ENCODE peak calls at places on chromosomes 6 and 20, in seven cellular contexts. E is Panc1, T is endothelial cell of umbilical vein, Z is breast epithelium, R is stomach, U is upper lobe of left lung, G is GM23338. M is an unnamed sample. For H3K27me3, the result is how much of the 10 kb centered on the place peaks cover.

GRCh38 chr20:61127311-61128044 is 124.6 kb upstream of the CDH4 start:
- DNase-seq in E (no peak), T (no peak), Z (no peak), R (no peak), U (peak), G (no peak), M (no peak)

GRCh38 chr6:90027004-90027403 is 132.7 kb downstream of the GJA10 start:
- DNase-seq in E (no peak), T (no peak), Z (no peak), R (no peak), U (no peak), G (no peak), M (no peak)

GRCh38 chr6:87164004-87164403 is 8.6 kb downstream of the ZNF292 start:
- DNase-seq in E (no peak), T (no peak), Z (no peak), R (no peak), U (no peak), G (no peak), M (no peak)

GRCh38 chr20:57716893-57717292 is 7.1 kb upstream of the PMEPA1 start:
- DNase-seq in E (no peak), T (no peak), Z (no peak), R (no peak), U (no peak), G (no peak), M (no peak)

GRCh38 chr6:30928677-30929076 is 3.3 kb downstream of the SFTA2 start:
- DNase-seq in E (no peak), T (no peak), Z (no peak), R (no peak), U (no peak), G (no peak), M (no peak)

GRCh38 chr6:126307859-126308258 is 32.1 kb upstream of the CENPW start:
- DNase-seq in E (no peak), T (peak), Z (no peak), R (no peak), U (no peak), G (no peak), M (no peak)

GRCh38 chr6:27795697-27796494 is 116.3 kb downstream of the OR2B2 start:
- DNase-seq in E (peak), T (peak), Z (no peak), R (no peak), U (no peak), G (peak), M (no peak)

GRCh38 chr20:23049201-23049932 is at the start of gene THBD:
- DNase-seq in E (no peak), T (peak), Z (peak), R (peak), U (peak), G (peak), M (peak)

GRCh38 chr6:31805939-31806469 is 762 bp downstream of the LSM2 start:
- DNase-seq in E (no peak), T (no peak), Z (no peak), R (no peak), U (no peak), G (no peak), M (peak)

GRCh38 chr20:57389695-57390603 is 1.2 kb upstream of the RBM38 start:
- DNase-seq in E (no peak), T (peak), Z (no peak), R (no peak), U (peak), G (peak), M (peak)

GRCh38 chr6:89221971-89222887 is 5.1 kb upstream of the GABRR1 start:
- DNase-seq in E (no peak), T (no peak), Z (no peak), R (no peak), U (no peak), G (no peak), M (no peak)

GRCh38 chr20:11379257-11380011 is 538.3 kb upstream of the BTBD3 start:
- DNase-seq in E (no peak), T (no peak), Z (no peak), R (no peak), U (peak), G (peak), M (peak)

GRCh38 chr6:157528931-157529653 is 148.1 kb downstream of the ZDHHC14 start:
- DNase-seq in E (no peak), T (no peak), Z (no peak), R (no peak), U (no peak), G (no peak), M (no peak)

GRCh38 chr6:1418471-1419191 is 29.3 kb downstream of the FOXF2 start:
- DNase-seq in E (no peak), T (no peak), Z (no peak), R (no peak), U (no peak), G (no peak), M (no peak)

GRCh38 chr6:169382735-169383134 is 129.1 kb upstream of the THBS2 start:
- DNase-seq in E (no peak), T (no peak), Z (no peak), R (no peak), U (no peak), G (no peak), M (no peak)

GRCh38 chr6:159445351-159445750 is 247.7 kb downstream of the SOD2 start:
- DNase-seq in E (no peak), T (no peak), Z (no peak), R (no peak), U (no peak), G (no peak), M (no peak)

GRCh38 chr6:3628143-3628840 is 123.2 kb downstream of the PXDC1 start:
- DNase-seq in E (no peak), T (peak), Z (peak), R (no peak), U (no peak), G (no peak), M (no peak)

GRCh38 chr6:4347877-4348276 is 212.5 kb upstream of the ECI2 start:
- DNase-seq in E (no peak), T (no peak), Z (no peak), R (no peak), U (peak), G (no peak), M (no peak)

GRCh38 chr20:51326241-51326819 is 216.2 kb downstream of the NFATC2 start:
- DNase-seq in E (no peak), T (peak), Z (no peak), R (peak), U (no peak), G (peak), M (no peak)

GRCh38 chr6:160051390-160051789 is 70.2 kb upstream of the SLC22A1 start:
- DNase-seq in E (no peak), T (no peak), Z (no peak), R (no peak), U (no peak), G (no peak), M (no peak)

GRCh38 chr20:35307666-35308653 is 15.7 kb upstream of the FAM83C start:
- DNase-seq in E (no peak), T (peak), Z (peak), R (peak), U (peak), G (no peak), M (no peak)

DNA sequence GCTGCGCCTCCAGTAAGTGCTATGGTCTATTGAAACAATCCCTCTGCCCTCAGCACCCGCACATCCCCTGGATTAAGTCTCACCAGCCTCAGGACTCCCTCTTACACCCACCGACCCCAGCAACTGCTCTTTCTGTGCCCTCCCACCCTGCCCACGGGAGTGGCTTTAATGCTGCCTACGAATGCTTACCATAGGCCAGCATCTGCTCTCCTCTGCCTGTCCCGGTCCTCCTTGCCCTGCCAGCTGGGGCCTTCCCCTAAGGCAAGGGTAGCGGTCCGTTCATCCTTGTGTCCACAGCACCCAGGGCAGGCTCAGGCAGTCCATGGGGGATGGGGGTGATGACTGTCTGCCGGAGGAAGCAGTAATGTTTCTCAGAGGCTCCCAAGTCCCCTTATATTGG is 4.1 kb downstream of the EBF4 start:
- DNase-seq in E (no peak), T (no peak), Z (no peak), R (peak), U (peak), G (no peak), M (peak)
- H3K27me3 ChIP-seq in E (under half), T (half or more), Z (under half), R (half or more), U (under half), G (half or more), M (under half)

DNA sequence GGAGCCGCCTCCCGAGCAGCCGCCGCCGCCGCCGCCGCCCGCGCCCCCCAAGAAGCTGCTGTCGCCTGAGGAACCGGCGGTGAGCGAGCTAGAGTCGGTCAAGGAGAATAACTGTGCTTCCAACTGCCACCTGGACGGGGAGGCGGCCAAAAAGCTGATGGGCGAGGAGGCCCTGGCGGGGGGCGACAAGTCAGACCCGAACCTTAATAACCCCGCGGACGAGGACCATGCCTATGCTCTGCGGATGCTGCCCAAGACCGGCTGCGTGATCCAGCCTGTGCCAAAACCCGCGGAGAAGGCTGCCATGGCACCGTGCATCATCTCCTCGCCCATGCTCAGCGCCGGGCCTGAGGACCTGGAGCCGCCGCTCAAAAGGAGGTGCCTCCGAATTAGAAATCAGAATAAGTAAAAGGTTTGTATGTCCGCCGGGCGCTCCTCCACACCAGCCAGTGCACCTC is 145.2 kb downstream of the SOBP start:
- DNase-seq in E (no peak), T (no peak), Z (no peak), R (no peak), U (peak), G (peak), M (no peak)
- H3K27ac ChIP-seq in E (no peak), T (no peak), Z (no peak), R (no peak), U (no peak), G (no peak), M (no peak)

DNA sequence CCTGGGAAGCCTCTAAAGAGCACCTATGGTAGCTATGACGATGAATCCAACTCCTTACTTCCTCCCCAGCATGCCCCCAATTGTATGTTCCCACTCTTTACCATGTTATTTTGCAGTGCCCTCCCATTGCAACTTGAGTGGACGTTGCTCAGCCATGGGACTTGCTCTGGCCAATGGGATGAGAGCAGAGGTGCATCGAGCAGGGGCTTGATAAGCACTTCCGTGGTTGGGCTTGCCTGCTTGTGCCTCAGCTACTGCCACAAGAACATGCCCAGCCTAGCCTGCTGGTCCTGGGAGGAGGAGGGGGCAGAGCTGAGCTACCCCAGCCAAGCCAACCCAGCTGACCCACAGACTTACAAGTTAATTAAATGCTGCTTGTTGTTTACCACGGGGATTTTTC is 71.1 kb upstream of the CTNNBL1 start:
- DNase-seq in E (no peak), T (no peak), Z (no peak), R (no peak), U (no peak), G (peak), M (no peak)
- TF ChIP-seq POLR2AphosphoS5 in E (no peak), T (no peak), Z (no peak), R (no peak), U (no peak), G (no peak), M (no peak)

DNA sequence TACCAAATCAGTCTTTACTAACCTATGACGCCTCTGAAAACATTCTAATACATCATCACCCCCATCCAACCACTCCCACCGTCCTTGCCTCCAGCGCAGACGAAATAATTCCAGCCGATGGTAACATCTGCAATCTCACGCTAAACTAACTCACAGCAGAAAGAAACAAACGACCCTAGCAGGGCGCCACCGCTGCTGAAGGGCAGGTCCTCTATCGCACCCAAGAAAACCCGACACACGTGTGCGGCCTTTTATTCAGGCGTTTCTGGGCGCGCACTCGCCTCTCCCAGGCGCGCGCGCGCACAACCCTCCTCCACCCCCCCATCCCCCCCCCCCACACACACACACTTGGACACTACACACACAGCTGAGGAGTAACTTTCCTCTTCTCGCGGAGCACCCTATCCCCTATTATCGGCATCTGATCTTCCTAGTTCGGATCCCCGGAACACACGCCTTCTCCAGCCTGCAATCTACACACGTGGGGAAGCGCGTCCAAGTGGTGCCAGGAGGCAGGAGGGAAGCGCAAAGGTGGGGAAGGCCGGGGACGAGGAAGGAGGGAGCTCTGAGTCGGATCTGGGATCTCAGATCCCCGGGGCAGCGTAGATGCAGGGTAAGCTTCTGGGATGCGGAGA is 1.4 kb downstream of the GFOD1 start:
- DNase-seq in E (no peak), T (peak), Z (no peak), R (no peak), U (peak), G (peak), M (peak)
- H3K27me3 ChIP-seq in E (under half), T (under half), Z (under half), R (under half), U (under half), G (half or more), M (under half)

DNA sequence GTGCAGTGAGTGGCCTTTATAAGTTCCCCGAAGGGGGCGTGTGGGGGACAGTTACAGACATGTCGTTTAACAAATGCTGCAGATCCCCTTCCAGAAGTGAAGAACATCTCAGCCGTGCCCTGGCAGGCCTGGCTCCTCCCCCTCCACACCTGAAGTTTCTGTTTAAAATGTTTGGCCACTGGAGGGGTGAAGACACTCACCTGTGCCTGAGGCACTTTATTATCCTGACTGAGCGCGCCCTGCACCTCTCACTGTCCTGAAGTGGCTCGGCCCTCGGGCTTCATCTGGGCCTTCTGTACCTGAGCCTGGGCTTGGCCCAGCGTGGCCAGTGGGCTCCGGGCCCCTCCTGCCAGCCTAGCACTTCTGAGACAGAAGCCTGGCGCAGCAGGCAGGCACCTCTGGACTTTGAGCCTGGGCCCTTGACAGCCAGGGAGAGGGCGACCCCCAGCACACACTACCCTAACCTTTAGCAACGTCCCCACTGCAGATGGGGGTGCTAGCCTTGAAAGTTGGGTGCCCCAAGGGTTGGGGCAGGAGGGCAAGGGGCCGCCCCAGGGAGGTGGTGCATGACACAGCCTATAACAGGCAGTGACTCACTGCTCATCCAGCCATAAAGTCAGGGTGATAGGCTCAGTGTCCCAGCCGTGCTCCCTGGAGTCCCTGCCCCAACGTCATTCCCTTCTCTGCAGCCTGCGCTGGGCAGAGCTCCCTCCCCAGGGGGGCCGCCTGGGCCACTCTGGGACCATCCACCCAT is 13.6 kb upstream of the GATA5 start:
- DNase-seq in E (no peak), T (no peak), Z (no peak), R (no peak), U (peak), G (no peak), M (no peak)
- H3K27ac ChIP-seq in E (peak), T (no peak), Z (no peak), R (peak), U (no peak), G (no peak), M (no peak)

GRCh38 chr20:31567380-31567720 is 37.7 kb upstream of the ID1 start:
- DNase-seq in E (no peak), T (no peak), Z (no peak), R (no peak), U (no peak), G (no peak), M (no peak)

GRCh38 chr20:31566658-31567379 is 38.3 kb upstream of the ID1 start:
- DNase-seq in E (no peak), T (no peak), Z (no peak), R (peak), U (peak), G (peak), M (no peak)

GRCh38 chr20:31568041-31568731 is 36.9 kb upstream of the ID1 start:
- DNase-seq in E (no peak), T (peak), Z (no peak), R (no peak), U (peak), G (no peak), M (peak)

GRCh38 chr20:31565699-31566331 is 39.3 kb upstream of the ID1 start:
- DNase-seq in E (no peak), T (no peak), Z (no peak), R (no peak), U (no peak), G (no peak), M (no peak)

GRCh38 chr20:31566332-31566657 is 38.8 kb upstream of the ID1 start:
- DNase-seq in E (no peak), T (no peak), Z (no peak), R (no peak), U (no peak), G (no peak), M (no peak)
- TF ChIP-seq POLR2AphosphoS5 in E (no peak), T (no peak), Z (no peak), R (no peak), U (no peak), G (no peak), M (no peak)